ENCODE peak calls at places on chromosome 14, in ten cellular contexts. One of them, this sample, is unnamed.

GRCh38 chr14:90815817-90816662 is at the start of gene TTC7B:
- DNase-seq in tibial artery: no peak
- DNase-seq in GM23338: peak
- DNase-seq in lower leg skin: no peak
- DNase-seq in T-helper 9 cell: peak
- DNase-seq in AML-193: no peak
- DNase-seq in neuronal stem cell: peak
- DNase-seq in effector memory CD4-positive, alpha-beta T cell: no peak
- DNase-seq in dorsolateral prefrontal cortex: no peak
- DNase-seq in head of caudate nucleus: peak
- DNase-seq in this sample: no peak

GRCh38 chr14:20327005-20327869 is 5.8 kb downstream of the CCNB1IP1 start:
- DNase-seq in tibial artery: no peak
- DNase-seq in GM23338: peak
- DNase-seq in lower leg skin: no peak
- DNase-seq in T-helper 9 cell: no peak
- DNase-seq in AML-193: peak
- DNase-seq in neuronal stem cell: peak
- DNase-seq in effector memory CD4-positive, alpha-beta T cell: no peak
- DNase-seq in dorsolateral prefrontal cortex: no peak
- DNase-seq in head of caudate nucleus: no peak
- DNase-seq in this sample: no peak

GRCh38 chr14:58280954-58281787 is 17.2 kb upstream of the ARID4A start:
- DNase-seq in tibial artery: no peak
- DNase-seq in GM23338: no peak
- DNase-seq in lower leg skin: no peak
- DNase-seq in T-helper 9 cell: no peak
- DNase-seq in AML-193: no peak
- DNase-seq in neuronal stem cell: no peak
- DNase-seq in effector memory CD4-positive, alpha-beta T cell: no peak
- DNase-seq in dorsolateral prefrontal cortex: no peak
- DNase-seq in head of caudate nucleus: peak
- DNase-seq in this sample: peak

GRCh38 chr14:102539544-102540309 is 30.2 kb upstream of the ANKRD9 start:
- DNase-seq in tibial artery: no peak
- DNase-seq in GM23338: no peak
- DNase-seq in lower leg skin: no peak
- DNase-seq in T-helper 9 cell: no peak
- DNase-seq in AML-193: no peak
- DNase-seq in neuronal stem cell: no peak
- DNase-seq in effector memory CD4-positive, alpha-beta T cell: no peak
- DNase-seq in dorsolateral prefrontal cortex: no peak
- DNase-seq in head of caudate nucleus: no peak
- DNase-seq in this sample: peak

GRCh38 chr14:77303417-77304156 is 17.1 kb downstream of the POMT2 start:
- DNase-seq in tibial artery: peak
- DNase-seq in GM23338: no peak
- DNase-seq in lower leg skin: no peak
- DNase-seq in T-helper 9 cell: no peak
- DNase-seq in AML-193: no peak
- DNase-seq in neuronal stem cell: no peak
- DNase-seq in effector memory CD4-positive, alpha-beta T cell: no peak
- DNase-seq in dorsolateral prefrontal cortex: no peak
- DNase-seq in head of caudate nucleus: no peak
- DNase-seq in this sample: no peak

GRCh38 chr14:95547272-95547625 is 12.4 kb downstream of the GLRX5 start:
- DNase-seq in tibial artery: no peak
- DNase-seq in GM23338: no peak
- DNase-seq in lower leg skin: peak
- DNase-seq in T-helper 9 cell: no peak
- DNase-seq in AML-193: no peak
- DNase-seq in neuronal stem cell: no peak
- DNase-seq in effector memory CD4-positive, alpha-beta T cell: no peak
- DNase-seq in dorsolateral prefrontal cortex: no peak
- DNase-seq in head of caudate nucleus: no peak
- DNase-seq in this sample: no peak

GRCh38 chr14:100103261-100104005 is 38.2 kb downstream of the EVL start:
- DNase-seq in tibial artery: peak
- DNase-seq in GM23338: no peak
- DNase-seq in lower leg skin: peak
- DNase-seq in T-helper 9 cell: no peak
- DNase-seq in AML-193: no peak
- DNase-seq in neuronal stem cell: no peak
- DNase-seq in effector memory CD4-positive, alpha-beta T cell: no peak
- DNase-seq in dorsolateral prefrontal cortex: no peak
- DNase-seq in head of caudate nucleus: no peak
- DNase-seq in this sample: no peak

GRCh38 chr14:59438148-59438766 is 26.9 kb downstream of the GPR135 start:
- DNase-seq in tibial artery: no peak
- DNase-seq in GM23338: no peak
- DNase-seq in lower leg skin: no peak
- DNase-seq in T-helper 9 cell: no peak
- DNase-seq in AML-193: no peak
- DNase-seq in neuronal stem cell: no peak
- DNase-seq in effector memory CD4-positive, alpha-beta T cell: no peak
- DNase-seq in dorsolateral prefrontal cortex: no peak
- DNase-seq in head of caudate nucleus: no peak
- DNase-seq in this sample: no peak

GRCh38 chr14:60508707-60509437 is at the start of gene SIX6:
- DNase-seq in tibial artery: no peak
- DNase-seq in GM23338: peak
- DNase-seq in lower leg skin: no peak
- DNase-seq in T-helper 9 cell: no peak
- DNase-seq in AML-193: no peak
- DNase-seq in neuronal stem cell: peak
- DNase-seq in effector memory CD4-positive, alpha-beta T cell: no peak
- DNase-seq in dorsolateral prefrontal cortex: no peak
- DNase-seq in head of caudate nucleus: no peak
- DNase-seq in this sample: no peak

GRCh38 chr14:58882577-58883018 is 244.8 kb downstream of the DACT1 start:
- DNase-seq in tibial artery: no peak
- DNase-seq in GM23338: no peak
- DNase-seq in lower leg skin: no peak
- DNase-seq in T-helper 9 cell: no peak
- DNase-seq in AML-193: no peak
- DNase-seq in neuronal stem cell: no peak
- DNase-seq in effector memory CD4-positive, alpha-beta T cell: no peak
- DNase-seq in dorsolateral prefrontal cortex: no peak
- DNase-seq in head of caudate nucleus: no peak
- DNase-seq in this sample: no peak

GRCh38 chr14:74611672-74612345 is at the start of gene LTBP2:
- DNase-seq in tibial artery: no peak
- DNase-seq in GM23338: peak
- DNase-seq in lower leg skin: peak
- DNase-seq in T-helper 9 cell: no peak
- DNase-seq in AML-193: no peak
- DNase-seq in neuronal stem cell: no peak
- DNase-seq in effector memory CD4-positive, alpha-beta T cell: no peak
- DNase-seq in dorsolateral prefrontal cortex: no peak
- DNase-seq in head of caudate nucleus: no peak
- DNase-seq in this sample: peak

GRCh38 chr14:56124296-56124695 is 6.1 kb downstream of the PELI2 start:
- DNase-seq in tibial artery: no peak
- DNase-seq in GM23338: no peak
- DNase-seq in lower leg skin: no peak
- DNase-seq in T-helper 9 cell: no peak
- DNase-seq in AML-193: no peak
- DNase-seq in neuronal stem cell: no peak
- DNase-seq in effector memory CD4-positive, alpha-beta T cell: no peak
- DNase-seq in dorsolateral prefrontal cortex: no peak
- DNase-seq in head of caudate nucleus: no peak
- DNase-seq in this sample: no peak

GRCh38 chr14:93953739-93954515 is 22.4 kb downstream of the ASB2 start:
- DNase-seq in tibial artery: no peak
- DNase-seq in GM23338: no peak
- DNase-seq in lower leg skin: no peak
- DNase-seq in T-helper 9 cell: no peak
- DNase-seq in AML-193: no peak
- DNase-seq in neuronal stem cell: no peak
- DNase-seq in effector memory CD4-positive, alpha-beta T cell: no peak
- DNase-seq in dorsolateral prefrontal cortex: no peak
- DNase-seq in head of caudate nucleus: no peak
- DNase-seq in this sample: no peak

GRCh38 chr14:106039400-106039799 is 513.0 kb downstream of the TMEM121 start:
- DNase-seq in tibial artery: no peak
- DNase-seq in GM23338: peak
- DNase-seq in lower leg skin: no peak
- DNase-seq in T-helper 9 cell: no peak
- DNase-seq in AML-193: peak
- DNase-seq in neuronal stem cell: no peak
- DNase-seq in effector memory CD4-positive, alpha-beta T cell: no peak
- DNase-seq in dorsolateral prefrontal cortex: no peak
- DNase-seq in head of caudate nucleus: no peak
- DNase-seq in this sample: no peak

GRCh38 chr14:90785474-90785873 is 30.8 kb downstream of the TTC7B start:
- DNase-seq in tibial artery: peak
- DNase-seq in GM23338: peak
- DNase-seq in lower leg skin: peak
- DNase-seq in T-helper 9 cell: no peak
- DNase-seq in AML-193: no peak
- DNase-seq in neuronal stem cell: no peak
- DNase-seq in effector memory CD4-positive, alpha-beta T cell: no peak
- DNase-seq in dorsolateral prefrontal cortex: peak
- DNase-seq in head of caudate nucleus: peak
- DNase-seq in this sample: peak

GRCh38 chr14:98608071-98609060 is 663.6 kb downstream of the BCL11B start:
- DNase-seq in tibial artery: no peak
- DNase-seq in GM23338: no peak
- DNase-seq in lower leg skin: no peak
- DNase-seq in T-helper 9 cell: no peak
- DNase-seq in AML-193: no peak
- DNase-seq in neuronal stem cell: no peak
- DNase-seq in effector memory CD4-positive, alpha-beta T cell: no peak
- DNase-seq in dorsolateral prefrontal cortex: no peak
- DNase-seq in head of caudate nucleus: no peak
- DNase-seq in this sample: no peak

GRCh38 chr14:65864549-65864948 is 452.0 kb downstream of the FUT8 start:
- DNase-seq in tibial artery: no peak
- DNase-seq in GM23338: no peak
- DNase-seq in lower leg skin: no peak
- DNase-seq in T-helper 9 cell: no peak
- DNase-seq in AML-193: no peak
- DNase-seq in neuronal stem cell: no peak
- DNase-seq in effector memory CD4-positive, alpha-beta T cell: no peak
- DNase-seq in dorsolateral prefrontal cortex: no peak
- DNase-seq in head of caudate nucleus: no peak
- DNase-seq in this sample: no peak

GRCh38 chr14:103859416-103860202 is 12.2 kb upstream of the PPP1R13B start:
- DNase-seq in tibial artery: no peak
- DNase-seq in GM23338: no peak
- DNase-seq in lower leg skin: no peak
- DNase-seq in T-helper 9 cell: no peak
- DNase-seq in AML-193: no peak
- DNase-seq in neuronal stem cell: no peak
- DNase-seq in effector memory CD4-positive, alpha-beta T cell: no peak
- DNase-seq in dorsolateral prefrontal cortex: no peak
- DNase-seq in head of caudate nucleus: no peak
- DNase-seq in this sample: no peak

GRCh38 chr14:92460916-92461579 is 52.5 kb upstream of the RIN3 start:
- DNase-seq in tibial artery: peak
- DNase-seq in GM23338: peak
- DNase-seq in lower leg skin: peak
- DNase-seq in T-helper 9 cell: no peak
- DNase-seq in AML-193: no peak
- DNase-seq in neuronal stem cell: no peak
- DNase-seq in effector memory CD4-positive, alpha-beta T cell: no peak
- DNase-seq in dorsolateral prefrontal cortex: no peak
- DNase-seq in head of caudate nucleus: no peak
- DNase-seq in this sample: no peak

GRCh38 chr14:59707778-59708635 is 131.4 kb upstream of the CCDC175 start:
- DNase-seq in tibial artery: no peak
- DNase-seq in GM23338: no peak
- DNase-seq in lower leg skin: no peak
- DNase-seq in T-helper 9 cell: no peak
- DNase-seq in AML-193: no peak
- DNase-seq in neuronal stem cell: no peak
- DNase-seq in effector memory CD4-positive, alpha-beta T cell: no peak
- DNase-seq in dorsolateral prefrontal cortex: no peak
- DNase-seq in head of caudate nucleus: no peak
- DNase-seq in this sample: no peak

GRCh38 chr14:61609143-61609851 is 86.0 kb upstream of the HIF1A start:
- DNase-seq in tibial artery: no peak
- DNase-seq in GM23338: peak
- DNase-seq in lower leg skin: no peak
- DNase-seq in T-helper 9 cell: no peak
- DNase-seq in AML-193: no peak
- DNase-seq in neuronal stem cell: no peak
- DNase-seq in effector memory CD4-positive, alpha-beta T cell: no peak
- DNase-seq in dorsolateral prefrontal cortex: peak
- DNase-seq in head of caudate nucleus: peak
- DNase-seq in this sample: peak

GRCh38 chr14:104481323-104481722 is 98.2 kb upstream of the C14orf180 start:
- DNase-seq in tibial artery: no peak
- DNase-seq in GM23338: no peak
- DNase-seq in lower leg skin: no peak
- DNase-seq in T-helper 9 cell: no peak
- DNase-seq in AML-193: no peak
- DNase-seq in neuronal stem cell: no peak
- DNase-seq in effector memory CD4-positive, alpha-beta T cell: no peak
- DNase-seq in dorsolateral prefrontal cortex: no peak
- DNase-seq in head of caudate nucleus: no peak
- DNase-seq in this sample: no peak

GRCh38 chr14:70665448-70666363 is 24.0 kb downstream of the TTC9 start:
- DNase-seq in tibial artery: no peak
- DNase-seq in GM23338: no peak
- DNase-seq in lower leg skin: no peak
- DNase-seq in T-helper 9 cell: no peak
- DNase-seq in AML-193: no peak
- DNase-seq in neuronal stem cell: no peak
- DNase-seq in effector memory CD4-positive, alpha-beta T cell: no peak
- DNase-seq in dorsolateral prefrontal cortex: no peak
- DNase-seq in head of caudate nucleus: no peak
- DNase-seq in this sample: no peak

GRCh38 chr14:100240725-100241032 is 1.7 kb downstream of the YY1 start:
- DNase-seq in tibial artery: no peak
- DNase-seq in GM23338: no peak
- DNase-seq in lower leg skin: no peak
- DNase-seq in T-helper 9 cell: no peak
- DNase-seq in AML-193: no peak
- DNase-seq in neuronal stem cell: no peak
- DNase-seq in effector memory CD4-positive, alpha-beta T cell: no peak
- DNase-seq in dorsolateral prefrontal cortex: no peak
- DNase-seq in head of caudate nucleus: no peak
- DNase-seq in this sample: no peak

This sample was measured in uterus.